ENCODE peak calls at places on chromosomes 7 and 10, in five cellular contexts. Q is OCI-LY7, D is GM23248, A is hepatocyte, F is astrocyte. X is an unnamed sample.

GRCh38 chr10:48449501-48450232 is 143.2 kb downstream of the MAPK8 start:
- DNase-seq in Q (no peak), D (no peak), A (peak; percentile 1), F (no peak), X (peak; percentile 80)

GRCh38 chr7:157001920-157002818 is 8.3 kb downstream of the MNX1 start:
- DNase-seq in Q (no peak), D (no peak), A (no peak), F (no peak), X (peak; percentile 73)

GRCh38 chr10:126130291-126130710 is 233.9 kb downstream of the FANK1 start:
- DNase-seq in Q (no peak), D (peak; percentile 83), A (no peak), F (peak; percentile 68), X (peak; percentile 82)

GRCh38 chr10:69789164-69789576 is 12.5 kb upstream of the COL13A1 start:
- DNase-seq in Q (peak; percentile 9), D (peak; percentile 22), A (no peak), F (no peak), X (no peak)

GRCh38 chr7:122217125-122217524 is 73.1 kb upstream of the AASS start:
- DNase-seq in Q (no peak), D (peak; percentile 29), A (no peak), F (no peak), X (no peak)

GRCh38 chr7:101581891-101582290 is 47.2 kb downstream of the MYL10 start:
- DNase-seq in Q (no peak), D (no peak), A (no peak), F (no peak), X (no peak)

GRCh38 chr10:42783181-42783549 is 570 bp downstream of the BMS1 start:
- DNase-seq in Q (no peak), D (peak; percentile 83), A (peak; percentile 51), F (peak; percentile 72), X (no peak)

GRCh38 chr10:61993676-61994401 is 92.3 kb downstream of the ARID5B start:
- DNase-seq in Q (no peak), D (peak; percentile 59), A (no peak), F (peak; percentile 44), X (no peak)

GRCh38 chr7:27156508-27156898 is at the start of gene HOXA7:
- DNase-seq in Q (peak; percentile 48), D (peak; percentile 91), A (no peak), F (no peak), X (peak; percentile 99)

GRCh38 chr10:130857631-130858295 is 453.8 kb downstream of the TCERG1L start:
- DNase-seq in Q (no peak), D (no peak), A (no peak), F (no peak), X (no peak)

GRCh38 chr7:149817836-149818535 is 20.2 kb upstream of the ZNF862 start:
- DNase-seq in Q (no peak), D (no peak), A (no peak), F (no peak), X (peak; percentile 84)

GRCh38 chr7:36227223-36227622 is 74.2 kb downstream of the EEPD1 start:
- DNase-seq in Q (no peak), D (peak; percentile 89), A (peak; percentile 36), F (peak; percentile 72), X (peak; percentile 93)

GRCh38 chr7:96899108-96899507 is 106.2 kb upstream of the DLX6 start:
- DNase-seq in Q (no peak), D (no peak), A (no peak), F (no peak), X (no peak)

GRCh38 chr10:106185991-106186390 is 978.5 kb downstream of the SORCS1 start:
- DNase-seq in Q (no peak), D (peak; percentile 27), A (no peak), F (peak; percentile 45), X (no peak)

GRCh38 chr7:117669818-117670217 is 190.0 kb downstream of the CFTR start:
- DNase-seq in Q (no peak), D (peak; percentile 23), A (no peak), F (no peak), X (no peak)

GRCh38 chr10:13414855-13415254 is 66.8 kb upstream of the SEPHS1 start:
- DNase-seq in Q (no peak), D (peak; percentile 28), A (peak; percentile 59), F (no peak), X (peak; percentile 78)

GRCh38 chr7:234041-234711 is 41.8 kb downstream of the FAM20C start:
- DNase-seq in Q (no peak), D (peak; percentile 53), A (peak; percentile 53), F (no peak), X (no peak)

GRCh38 chr7:148719753-148720152 is 21.1 kb downstream of the CUL1 start:
- DNase-seq in Q (no peak), D (no peak), A (no peak), F (no peak), X (no peak)

GRCh38 chr7:88001744-88002530 is 67.9 kb downstream of the ADAM22 start:
- DNase-seq in Q (no peak), D (peak; percentile 36), A (no peak), F (no peak), X (no peak)

GRCh38 chr10:63115732-63116383 is 17.3 kb upstream of the NRBF2 start:
- DNase-seq in Q (no peak), D (peak; percentile 95), A (peak; percentile 48), F (peak; percentile 95), X (peak; percentile 89)

GRCh38 chr10:49526624-49527023 is 12.3 kb downstream of the ERCC6 start:
- DNase-seq in Q (no peak), D (peak; percentile 87), A (no peak), F (no peak), X (no peak)

DNA sequence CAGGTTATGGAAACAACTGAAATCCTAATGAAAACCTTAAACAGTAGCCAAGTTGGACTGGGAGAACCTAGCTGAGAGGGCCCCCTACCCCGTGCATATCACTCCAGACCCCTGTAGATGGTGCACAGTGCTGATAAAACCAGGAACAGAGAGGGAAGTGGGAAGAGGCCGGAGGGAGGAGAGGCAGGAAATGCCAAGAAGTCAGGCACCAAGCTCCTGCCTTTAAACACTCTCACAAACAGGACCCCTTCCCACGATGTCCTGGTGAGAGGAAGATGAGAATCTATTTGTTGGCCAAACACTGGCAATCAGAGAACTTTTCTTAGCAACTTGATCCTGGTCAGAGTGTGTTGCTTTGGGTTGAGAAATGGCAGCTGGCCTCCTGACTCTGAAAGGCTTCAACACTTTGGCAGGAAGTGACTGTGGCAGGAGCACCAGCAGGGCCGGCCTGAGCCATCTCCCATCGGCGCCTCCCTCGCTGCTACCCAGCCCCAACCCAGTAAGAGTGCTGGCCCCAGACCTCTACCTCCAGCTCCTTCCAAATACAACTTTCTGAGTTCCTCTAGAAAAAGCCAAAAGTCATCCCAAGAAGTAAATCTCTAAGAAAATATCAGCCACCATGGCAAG is 39.5 kb downstream of the GSDME start:
- DNase-seq in Q (peak; percentile 51), D (no peak), A (no peak), F (no peak), X (peak; percentile 50)
- H3K4me1 ChIP-seq in Q (peaks cover 87% of the 10 kb centered on the region), D (peaks cover 4% of the 10 kb centered on the region), A (no peaks in the 10 kb centered on the region), F (peaks cover 4% of the 10 kb centered on the region), X (peaks cover 7% of the 10 kb centered on the region)

GRCh38 chr7:139106959-139107358 is 2.6 kb downstream of the ZC3HAV1 start:
- DNase-seq in Q (peak; percentile 38), D (peak; percentile 10), A (no peak), F (no peak), X (peak; percentile 86)

GRCh38 chr7:139105037-139105382 is 4.5 kb downstream of the ZC3HAV1 start:
- DNase-seq in Q (peak; percentile 44), D (no peak), A (no peak), F (no peak), X (no peak)

GRCh38 chr7:139108256-139109187 is 998 bp downstream of the ZC3HAV1 start:
- DNase-seq in Q (peak; percentile 73), D (peak; percentile 55), A (peak; percentile 34), F (peak; percentile 24), X (peak; percentile 90)

GRCh38 chr7:139099181-139099947 is 10.2 kb downstream of the ZC3HAV1 start:
- DNase-seq in Q (no peak), D (peak; percentile 59), A (no peak), F (peak; percentile 8), X (peak; percentile 48)

DNA sequence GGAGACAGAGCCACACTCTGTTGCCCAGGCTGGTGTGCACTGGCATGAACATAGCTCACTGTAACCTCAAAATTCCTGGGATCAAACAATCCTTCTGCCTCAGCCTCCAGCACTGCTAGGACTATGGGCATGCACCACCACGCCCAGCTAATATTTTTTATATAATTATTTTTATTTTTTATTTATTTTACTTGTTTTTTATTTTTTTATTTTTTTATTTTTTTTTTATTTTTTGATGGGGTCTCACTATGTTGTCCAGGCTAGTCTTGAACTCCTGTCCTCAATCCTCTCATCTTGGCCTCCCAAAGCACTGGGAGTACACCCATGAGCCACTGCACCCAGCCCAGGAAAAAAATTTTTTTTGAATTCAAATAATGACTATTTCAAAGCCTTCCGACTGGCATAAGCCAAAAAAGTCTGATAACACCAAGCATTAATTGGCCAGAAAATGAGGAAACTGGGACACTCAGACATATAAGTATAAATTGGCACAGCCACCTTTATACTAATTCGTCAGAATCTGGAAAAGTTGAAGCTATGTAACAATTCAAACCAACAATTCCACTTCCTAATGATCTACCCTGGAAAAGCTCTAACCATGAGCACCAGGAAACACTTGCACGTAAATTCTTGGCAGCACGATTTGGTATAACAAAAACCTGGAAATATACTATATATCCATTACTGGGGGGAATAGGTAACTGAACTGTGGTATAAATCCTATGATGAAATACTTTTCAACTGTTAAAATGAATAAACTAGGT is 6.3 kb downstream of the ZC3HAV1 start:
- DNase-seq in Q (no peak), D (no peak), A (no peak), F (no peak), X (peak; percentile 23)
- H3K4me2 ChIP-seq in Q (peak overlapping the region; percentile 89), D (no peak overlapping the region), A (no peak overlapping the region), F (no peak overlapping the region), X (no peak overlapping the region)

DNA sequence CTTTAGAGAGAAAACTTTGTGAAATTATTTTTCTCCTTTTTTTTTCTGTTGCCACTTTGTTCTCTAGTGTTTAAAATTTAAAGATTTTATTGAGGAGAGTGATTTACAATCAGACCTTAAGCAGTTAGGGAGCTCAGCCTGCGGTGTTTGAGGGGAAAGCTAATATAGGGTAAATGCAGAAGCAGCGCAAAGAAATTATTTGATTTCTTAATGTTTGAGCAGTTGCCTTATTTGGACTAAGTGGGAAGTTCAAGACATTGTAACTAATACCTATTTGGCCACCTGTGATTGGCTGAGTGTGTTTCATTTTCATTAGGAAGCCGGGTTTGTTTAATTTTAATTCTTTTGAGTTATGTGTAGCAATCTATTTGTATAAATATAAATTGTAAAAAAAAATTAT is 25.3 kb downstream of the WAC start:
- DNase-seq in Q (no peak), D (no peak), A (no peak), F (no peak), X (no peak)
- H3K4me1 ChIP-seq in Q (peaks cover 16% of the 10 kb centered on the region), D (peaks cover 3% of the 10 kb centered on the region), A (peaks cover 9% of the 10 kb centered on the region), F (peaks cover 5% of the 10 kb centered on the region), X (no peaks in the 10 kb centered on the region)

GRCh38 chr7:158530800-158531609 is 56.6 kb downstream of the PTPRN2 start:
- DNase-seq in Q (no peak), D (no peak), A (no peak), F (no peak), X (no peak)

GRCh38 chr7:158534598-158534997 is 53.0 kb downstream of the PTPRN2 start:
- DNase-seq in Q (no peak), D (no peak), A (no peak), F (no peak), X (no peak)

GRCh38 chr7:158531661-158532060 is 56.0 kb downstream of the PTPRN2 start:
- DNase-seq in Q (no peak), D (no peak), A (no peak), F (no peak), X (no peak)

GRCh38 chr7:158533386-158534133 is 54.1 kb downstream of the PTPRN2 start:
- DNase-seq in Q (no peak), D (no peak), A (no peak), F (no peak), X (no peak)

GRCh38 chr7:158532093-158532627 is 55.5 kb downstream of the PTPRN2 start:
- DNase-seq in Q (no peak), D (no peak), A (no peak), F (no peak), X (no peak)
- H3K4me2 ChIP-seq in Q (no peak overlapping the region), D (no peak overlapping the region), A (no peak overlapping the region), F (no peak overlapping the region), X (no peak overlapping the region)

GRCh38 chr10:34729619-34730018 is 85.5 kb downstream of the PARD3 start:
- DNase-seq in Q (no peak), D (no peak), A (no peak), F (no peak), X (no peak)
- H3K4me1 ChIP-seq in Q (no peaks in the 10 kb centered on the region), D (peaks cover 32% of the 10 kb centered on the region), A (peaks cover 37% of the 10 kb centered on the region), F (peaks cover 22% of the 10 kb centered on the region), X (peaks cover 32% of the 10 kb centered on the region)

X was measured in osteoblast.